ENCODE peak calls at places on chromosomes 13 and 19, in five cellular contexts. X, O, Q, G and W are unnamed samples.

GRCh38 chr19:16942583-16942982 is 53.8 kb downstream of the F2RL3 start:
- DNase-seq in X (no peak), O (no peak), Q (no peak), G (no peak), W (no peak)

GRCh38 chr19:34994643-34995471 is 5.3 kb upstream of the GRAMD1A start:
- DNase-seq in X (no peak), O (no peak), Q (no peak), G (no peak), W (peak)

GRCh38 chr19:14073925-14074838 is 1.6 kb downstream of the MISP3 start:
- DNase-seq in X (no peak), O (no peak), Q (no peak), G (peak), W (peak)

GRCh38 chr13:81305928-81306327 is 965.0 kb upstream of the SPRY2 start:
- DNase-seq in X (no peak), O (no peak), Q (no peak), G (no peak), W (no peak)

GRCh38 chr19:56841194-56841546 is 644 bp upstream of the PEG3 start:
- DNase-seq in X (no peak), O (no peak), Q (no peak), G (no peak), W (no peak)

GRCh38 chr13:108226184-108226583 is 8.0 kb downstream of the ABHD13 start:
- DNase-seq in X (no peak), O (no peak), Q (no peak), G (peak), W (no peak)

GRCh38 chr19:58466760-58467589 is at the start of gene ZNF324:
- DNase-seq in X (peak), O (peak), Q (peak), G (peak), W (peak)

GRCh38 chr13:114259974-114260373 is 21.4 kb upstream of the UPF3A start:
- DNase-seq in X (no peak), O (no peak), Q (no peak), G (no peak), W (no peak)

GRCh38 chr19:34236035-34236793 is 18.1 kb upstream of the GARRE1 start:
- DNase-seq in X (no peak), O (no peak), Q (peak), G (no peak), W (peak)

GRCh38 chr13:73136776-73137175 is 78.0 kb downstream of the KLF5 start:
- DNase-seq in X (no peak), O (no peak), Q (no peak), G (no peak), W (no peak)

GRCh38 chr19:7459773-7460172 is 29.1 kb downstream of the PEX11G start:
- DNase-seq in X (no peak), O (no peak), Q (no peak), G (no peak), W (no peak)

GRCh38 chr19:33441277-33441699 is 67.8 kb downstream of the CEBPG start:
- DNase-seq in X (no peak), O (no peak), Q (no peak), G (no peak), W (no peak)

GRCh38 chr19:38055040-38055439 is 148.0 kb downstream of the SIPA1L3 start:
- DNase-seq in X (no peak), O (no peak), Q (no peak), G (no peak), W (no peak)

GRCh38 chr19:16051254-16052025 is 24.9 kb upstream of the TPM4 start:
- DNase-seq in X (no peak), O (peak), Q (no peak), G (no peak), W (no peak)

GRCh38 chr13:110538632-110539031 is 22.9 kb downstream of the RAB20 start:
- DNase-seq in X (no peak), O (no peak), Q (no peak), G (no peak), W (no peak)

GRCh38 chr19:787551-787950 is 9.7 kb upstream of the PTBP1 start:
- DNase-seq in X (no peak), O (no peak), Q (no peak), G (no peak), W (no peak)

GRCh38 chr19:11131471-11131870 is 24.1 kb downstream of the SPC24 start:
- DNase-seq in X (no peak), O (no peak), Q (no peak), G (peak), W (no peak)

GRCh38 chr19:23101241-23101640 is 15.6 kb upstream of the ZNF730 start:
- DNase-seq in X (no peak), O (no peak), Q (peak), G (no peak), W (no peak)

GRCh38 chr13:25084101-25084500 is 11.8 kb upstream of the PABPC3 start:
- DNase-seq in X (no peak), O (no peak), Q (no peak), G (no peak), W (no peak)

GRCh38 chr13:51636349-51636890 is 52.2 kb downstream of the WDFY2 start:
- DNase-seq in X (no peak), O (no peak), Q (no peak), G (no peak), W (no peak)

GRCh38 chr13:94636942-94637578 is 35.4 kb downstream of the GPR180 start:
- DNase-seq in X (no peak), O (no peak), Q (no peak), G (no peak), W (no peak)

GRCh38 chr19:4061683-4062575 is 4.8 kb downstream of the ZBTB7A start:
- DNase-seq in X (no peak), O (no peak), Q (no peak), G (no peak), W (peak)

GRCh38 chr13:113113846-113114271 is 8.3 kb downstream of the F7 start:
- DNase-seq in X (no peak), O (no peak), Q (no peak), G (no peak), W (no peak)

GRCh38 chr13:99356216-99357089 is 49.3 kb upstream of the GPR183 start:
- DNase-seq in X (no peak), O (no peak), Q (peak), G (no peak), W (no peak)

GRCh38 chr13:33363328-33363727 is 77.8 kb upstream of the STARD13 start:
- DNase-seq in X (no peak), O (no peak), Q (no peak), G (no peak), W (no peak)

GRCh38 chr19:52190679-52191293 is 934 bp downstream of the PPP2R1A start:
- DNase-seq in X (no peak), O (no peak), Q (peak), G (peak), W (peak)

GRCh38 chr19:3546119-3546518 is 7.1 kb downstream of the TEKTIP1 start:
- DNase-seq in X (no peak), O (no peak), Q (no peak), G (no peak), W (no peak)

GRCh38 chr13:66036024-66036614 is 1194.0 kb downstream of the PCDH9 start:
- DNase-seq in X (no peak), O (no peak), Q (peak), G (no peak), W (no peak)

GRCh38 chr13:109764474-109765292 is 21.7 kb downstream of the IRS2 start:
- DNase-seq in X (no peak), O (no peak), Q (peak), G (peak), W (no peak)

GRCh38 chr13:97434417-97435296 is 688 bp downstream of the RAP2A start:
- DNase-seq in X (no peak), O (no peak), Q (peak), G (peak), W (peak)

GRCh38 chr19:48341006-48341405 is 15.7 kb downstream of the EMP3 start:
- DNase-seq in X (no peak), O (no peak), Q (peak), G (peak), W (no peak)

GRCh38 chr13:99990045-99990977 is 8.7 kb downstream of the ZIC2 start:
- DNase-seq in X (no peak), O (no peak), Q (no peak), G (peak), W (no peak)

GRCh38 chr19:39411006-39411831 is 1.2 kb upstream of the PLEKHG2 start:
- DNase-seq in X (no peak), O (no peak), Q (no peak), G (no peak), W (peak)

GRCh38 chr13:110388141-110388943 is 81.3 kb downstream of the COL4A2 start:
- DNase-seq in X (no peak), O (no peak), Q (peak), G (peak), W (no peak)

GRCh38 chr13:43193789-43194188 is 170.4 kb downstream of the DNAJC15 start:
- DNase-seq in X (no peak), O (no peak), Q (no peak), G (no peak), W (no peak)

GRCh38 chr13:43195112-43195511 is 171.7 kb downstream of the DNAJC15 start:
- DNase-seq in X (no peak), O (no peak), Q (no peak), G (no peak), W (no peak)

GRCh38 chr13:43196750-43197149 is 173.4 kb downstream of the DNAJC15 start:
- DNase-seq in X (no peak), O (no peak), Q (no peak), G (no peak), W (no peak)

GRCh38 chr13:43195551-43195950 is 172.2 kb downstream of the DNAJC15 start:
- DNase-seq in X (no peak), O (no peak), Q (no peak), G (no peak), W (no peak)

GRCh38 chr13:43196171-43196611 is 172.8 kb downstream of the DNAJC15 start:
- DNase-seq in X (no peak), O (no peak), Q (no peak), G (peak), W (no peak)
- TF ChIP-seq CTCF in X (no peak), O (no peak), Q (no peak), G (no peak), W (no peak)

GRCh38 chr13:48506092-48506701 is 26.7 kb downstream of the RCBTB2 start:
- DNase-seq in X (no peak), O (no peak), Q (no peak), G (no peak), W (no peak)

GRCh38 chr13:48505597-48506091 is 27.2 kb downstream of the RCBTB2 start:
- DNase-seq in X (no peak), O (no peak), Q (no peak), G (no peak), W (no peak)

GRCh38 chr13:48508001-48508400 is 24.9 kb downstream of the RCBTB2 start:
- DNase-seq in X (no peak), O (no peak), Q (no peak), G (no peak), W (no peak)

GRCh38 chr13:48504606-48505369 is 28.1 kb downstream of the RCBTB2 start:
- DNase-seq in X (no peak), O (no peak), Q (no peak), G (no peak), W (no peak)

GRCh38 chr13:48507024-48507423 is 25.9 kb downstream of the RCBTB2 start:
- DNase-seq in X (no peak), O (no peak), Q (no peak), G (no peak), W (no peak)
- H3K9ac ChIP-seq in X (no peak), O (no peak), Q (no peak), G (no peak), W (no peak)

DNA sequence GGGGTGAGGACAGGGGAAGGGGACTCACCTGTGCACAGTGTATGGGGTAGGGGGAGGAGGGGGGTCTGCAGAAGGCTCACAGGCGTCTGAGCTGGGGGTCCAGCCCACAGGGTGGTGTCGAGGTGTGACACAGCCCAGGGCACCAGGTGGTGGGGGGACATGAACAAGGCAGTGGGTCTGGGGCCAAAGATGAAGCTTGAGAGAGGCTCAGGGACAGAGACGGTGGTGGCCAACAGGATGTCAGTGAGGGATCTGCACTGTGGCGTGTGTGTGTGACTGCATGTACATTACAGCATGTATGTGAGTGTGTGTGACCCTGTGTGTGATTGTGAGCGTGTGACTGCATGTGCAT is 1.7 kb downstream of the ADAMTS10 start:
- DNase-seq in X (no peak), O (no peak), Q (no peak), G (no peak), W (no peak)
- H3K4me3 ChIP-seq in X (peak), O (peak), Q (peak), G (peak), W (no peak)

DNA sequence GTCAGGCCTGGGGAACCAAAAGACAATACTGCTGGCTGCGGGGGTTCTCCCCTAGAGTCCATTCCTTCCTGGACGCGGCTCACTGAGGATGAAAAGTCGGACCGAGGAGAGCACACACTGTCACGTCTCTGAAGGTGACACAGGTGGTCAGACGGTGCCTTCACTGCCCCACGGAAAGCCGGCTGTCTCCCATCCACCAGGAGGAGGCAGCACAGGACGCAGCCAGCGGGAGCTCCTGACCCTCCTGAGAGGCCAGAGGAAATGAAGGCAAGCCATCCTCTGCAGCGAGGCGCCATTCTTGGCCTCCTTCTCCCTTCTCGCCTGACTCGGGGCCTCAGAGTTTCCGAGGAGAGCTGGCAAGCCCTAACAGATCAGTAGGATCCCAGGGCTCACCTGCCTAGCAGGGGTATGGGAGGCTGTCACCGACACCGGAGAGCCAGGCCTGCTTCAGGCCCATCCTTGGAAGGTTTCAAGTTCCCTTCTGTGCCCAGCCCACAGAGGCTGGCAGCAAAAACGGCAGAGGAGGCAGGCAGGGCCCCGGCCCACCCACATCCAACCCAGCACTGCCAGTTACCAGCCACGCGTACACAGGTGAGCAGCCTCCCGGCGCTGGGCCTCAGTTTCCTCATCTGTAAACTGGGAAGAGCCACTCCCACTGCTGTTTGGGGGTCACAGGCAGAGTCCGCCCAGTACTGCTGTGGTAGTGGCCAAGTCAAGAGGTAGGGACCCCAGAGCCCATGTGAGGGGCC is 4.5 kb downstream of the REXO1 start:
- DNase-seq in X (no peak), O (no peak), Q (no peak), G (no peak), W (no peak)
- TF ChIP-seq CTCF in X (peak), O (peak), Q (no peak), G (no peak), W (no peak)

GRCh38 chr13:76884571-76885202 is 1.5 kb downstream of the KCTD12 start:
- DNase-seq in X (no peak), O (no peak), Q (peak), G (peak), W (peak)
- H3K9ac ChIP-seq in X (no peak), O (no peak), Q (peak), G (no peak), W (peak)